ENCODE peak calls at places on chromosome 5, in eight cellular contexts. Z is transverse colon, W is GM23248, R is uterus, G is mammary epithelial cell, A is tibial nerve, M is Panc1, Q is H1. I is an unnamed sample. For H3K4me1 and H3K27me3, the result is how much of the 10 kb centered on the place peaks cover.

GRCh38 chr5:75340714-75341478 is 3.9 kb downstream of the HMGCR start:
- DNase-seq in Z (no peak), A (no peak), R (no peak), G (peak), Q (no peak), W (peak), M (no peak), I (no peak)

GRCh38 chr5:179322071-179323025 is 22.9 kb downstream of the ADAMTS2 start:
- DNase-seq in A (no peak), M (no peak), R (peak), Z (no peak), G (no peak), W (peak), Q (no peak), I (no peak)

GRCh38 chr5:143014017-143014651 is 244.0 kb downstream of the ARHGAP26 start:
- DNase-seq in G (no peak), W (peak), Z (peak), M (no peak), Q (no peak), R (no peak), A (no peak), I (no peak)

GRCh38 chr5:1874820-1875219 is 7.9 kb downstream of the IRX4 start:
- DNase-seq in A (no peak), M (no peak), G (no peak), Z (no peak), W (no peak), Q (no peak), R (no peak), I (no peak)

GRCh38 chr5:92890841-92891244 is 690.2 kb downstream of the NR2F1-AS1 start:
- DNase-seq in Q (no peak), A (no peak), M (no peak), G (no peak), R (no peak), Z (no peak), W (peak), I (no peak)

GRCh38 chr5:98483301-98483700 is 290.2 kb upstream of the RGMB start:
- DNase-seq in M (no peak), W (peak), R (no peak), Z (no peak), G (no peak), Q (no peak), A (no peak), I (no peak)

GRCh38 chr5:117058740-117059139 is 484.1 kb upstream of the SEMA6A start:
- DNase-seq in G (no peak), Q (no peak), Z (no peak), R (no peak), W (no peak), M (no peak), A (no peak), I (no peak)

GRCh38 chr5:1184481-1184880 is 16.9 kb upstream of the SLC6A19 start:
- DNase-seq in A (no peak), R (no peak), Z (no peak), Q (no peak), M (no peak), G (no peak), W (no peak), I (no peak)

GRCh38 chr5:13939647-13940046 is 4.8 kb downstream of the DNAH5 start:
- DNase-seq in M (no peak), W (no peak), R (no peak), A (no peak), G (no peak), Z (no peak), Q (no peak), I (no peak)

GRCh38 chr5:178428341-178429155 is 161.6 kb downstream of the COL23A1 start:
- DNase-seq in A (no peak), G (no peak), Q (no peak), R (no peak), Z (no peak), W (no peak), M (no peak), I (no peak)

GRCh38 chr5:57711471-57711870 is 228.9 kb upstream of the ACTBL2 start:
- DNase-seq in M (no peak), R (no peak), W (no peak), Q (no peak), A (no peak), G (no peak), Z (no peak), I (no peak)

GRCh38 chr5:10532421-10532820 is 31.4 kb upstream of the ANKRD33B start:
- DNase-seq in Q (no peak), A (no peak), R (no peak), W (no peak), Z (no peak), M (no peak), G (no peak), I (no peak)

GRCh38 chr5:150431574-150431973 is 18.0 kb downstream of the RPS14 start:
- DNase-seq in A (no peak), M (no peak), G (no peak), Q (no peak), W (no peak), Z (no peak), R (no peak), I (no peak)

GRCh38 chr5:35407697-35408096 is 177.4 kb upstream of the PRLR start:
- DNase-seq in G (no peak), A (no peak), M (no peak), Z (no peak), Q (no peak), R (no peak), W (no peak), I (no peak)

GRCh38 chr5:112381521-112381920 is 37.6 kb downstream of the EPB41L4A start:
- DNase-seq in W (no peak), R (no peak), A (no peak), Q (no peak), Z (no peak), M (no peak), G (no peak), I (no peak)

DNA sequence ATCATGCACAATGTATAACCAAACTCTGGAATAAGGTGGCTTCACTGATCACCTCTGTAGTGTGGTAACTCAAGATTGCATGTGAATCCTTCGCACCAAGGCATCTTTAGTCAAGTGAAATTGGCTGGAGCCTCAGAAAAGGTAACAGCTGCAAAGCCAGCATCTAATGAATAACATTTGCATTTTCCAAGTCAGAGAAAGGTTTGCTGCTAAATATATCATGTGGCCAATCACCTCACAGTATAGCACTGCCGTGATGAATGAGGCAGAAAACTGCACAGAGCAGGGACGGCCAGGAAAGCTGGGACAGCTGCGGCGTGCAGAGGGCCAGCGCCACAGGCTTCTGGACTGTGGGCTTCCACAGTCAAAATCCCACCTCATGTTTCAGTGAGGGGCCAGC is 18.5 kb downstream of the MRPS27 start:
- DNase-seq in R (no peak), W (no peak), M (no peak), G (no peak), Q (no peak), A (no peak), Z (no peak), I (no peak)
- H3K27ac ChIP-seq in R (no peak), W (no peak), M (no peak), G (no peak), Q (peak), A (no peak), Z (no peak), I (no peak)

GRCh38 chr5:132001647-132002561 is 9.6 kb downstream of the ACSL6 start:
- DNase-seq in W (peak), Z (no peak), A (no peak), R (no peak), G (peak), M (no peak), Q (no peak), I (no peak)
- H3K4me1 ChIP-seq in W (under half), Z (under half), A (under half), R (under half), G (under half), M (under half), Q (under half), I (under half)

DNA sequence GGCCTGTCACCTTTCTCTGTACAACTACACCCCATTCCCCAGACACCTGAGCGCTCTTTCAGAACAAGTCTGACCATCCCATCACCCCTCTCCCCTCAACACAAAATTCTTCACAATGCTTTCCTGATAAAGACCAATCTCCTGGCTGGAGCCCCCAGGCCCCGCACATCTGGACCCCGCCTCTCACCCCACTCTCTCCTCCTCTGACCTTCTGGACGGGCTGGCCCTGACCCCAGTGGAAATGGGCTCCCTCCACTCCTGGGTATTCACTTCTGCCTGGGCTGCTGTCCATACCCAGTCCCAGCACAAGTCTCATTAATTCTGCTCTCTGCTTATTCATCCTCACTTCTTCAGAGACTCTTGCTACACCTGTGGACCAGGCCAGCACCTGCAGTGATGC is 2.1 kb upstream of the SPOCK1 start:
- DNase-seq in G (no peak), Q (no peak), A (no peak), Z (no peak), M (no peak), R (no peak), W (no peak), I (no peak)
- H3K27me3 ChIP-seq in G (under half), Q (under half), A (under half), Z (under half), M (under half), R (under half), W (under half), I (under half)

DNA sequence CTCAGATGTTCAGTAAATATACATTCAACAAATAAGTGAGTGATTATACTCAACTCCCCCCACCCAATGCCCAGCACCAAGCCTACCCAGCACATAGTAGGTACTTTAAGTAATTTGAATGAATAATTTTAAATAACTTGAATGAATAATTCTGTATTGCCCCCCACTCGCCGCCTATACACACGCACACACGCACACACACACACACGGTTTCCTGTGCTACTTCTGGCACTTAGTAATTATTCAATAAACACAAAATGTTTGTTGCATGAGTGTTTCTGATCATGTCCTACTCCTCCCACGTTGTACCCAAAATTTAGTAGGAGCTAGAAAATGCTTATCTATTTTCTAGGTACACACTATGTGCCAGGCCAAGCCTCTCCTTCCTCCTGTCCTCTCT is 16.2 kb downstream of the PCDH12 start:
- DNase-seq in G (no peak), W (peak), Q (no peak), R (no peak), M (no peak), A (no peak), Z (no peak), I (no peak)
- H3K27ac ChIP-seq in G (no peak), W (peak), Q (no peak), R (peak), M (no peak), A (no peak), Z (no peak), I (peak)

I was measured in ascending aorta.